ENCODE peak calls at places on chromosomes 12 and 14, in eight cellular contexts. T is K562, J is IMR-90, U is A549, N is gastrocnemius medialis, G is body of pancreas, F is adrenal gland, L is Peyer's patch. X is an unnamed sample.

GRCh38 chr14:96362071-96362964 is 823 bp downstream of the ATG2B start:
- DNase-seq in F (peak; percentile 56), G (peak; percentile 78), U (peak; percentile 37), L (peak; percentile 77), N (peak; percentile 20), T (peak; percentile 24), J (peak; percentile 30), X (no peak)

GRCh38 chr14:24613747-24614146 is 4.3 kb upstream of the GZMH start:
- DNase-seq in N (no peak), J (no peak), L (no peak), U (no peak), T (no peak), F (no peak), G (no peak), X (no peak)

GRCh38 chr14:92482621-92483319 is 30.8 kb upstream of the RIN3 start:
- DNase-seq in U (no peak), G (no peak), L (no peak), F (no peak), T (no peak), J (no peak), N (no peak), X (no peak)

GRCh38 chr12:65570451-65571130 is 253.7 kb upstream of the HMGA2 start:
- DNase-seq in N (no peak), J (no peak), T (no peak), F (no peak), G (no peak), U (no peak), L (no peak), X (no peak)

GRCh38 chr14:29735459-29735858 is 192.2 kb downstream of the PRKD1 start:
- DNase-seq in J (no peak), G (no peak), F (no peak), T (no peak), N (no peak), U (no peak), L (no peak), X (no peak)

GRCh38 chr14:21169587-21169986 is 13.7 kb upstream of the OR5AU1 start:
- DNase-seq in T (no peak), G (no peak), F (no peak), L (no peak), N (no peak), J (no peak), U (no peak), X (no peak)

GRCh38 chr12:100877776-100878175 is 83.2 kb downstream of the ANO4 start:
- DNase-seq in F (no peak), U (peak; percentile 21), L (no peak), J (no peak), G (no peak), N (no peak), T (no peak), X (no peak)

GRCh38 chr12:67774983-67775587 is 126.5 kb downstream of the DYRK2 start:
- DNase-seq in T (no peak), J (peak; percentile 8), G (no peak), L (no peak), N (no peak), U (no peak), F (no peak), X (no peak)

GRCh38 chr14:60222820-60223219 is 26.2 kb upstream of the PPM1A start:
- DNase-seq in N (peak; percentile 88), L (no peak), U (no peak), G (peak; percentile 86), F (no peak), T (no peak), J (no peak), X (no peak)

GRCh38 chr14:56300495-56300894 is 182.3 kb downstream of the PELI2 start:
- DNase-seq in U (no peak), J (peak; percentile 79), T (no peak), L (no peak), N (no peak), F (no peak), G (no peak), X (no peak)

GRCh38 chr14:99141236-99141635 is 130.8 kb downstream of the BCL11B start:
- DNase-seq in N (no peak), T (no peak), F (no peak), J (no peak), U (no peak), G (no peak), L (peak; percentile 8), X (no peak)

GRCh38 chr12:45336331-45336730 is 120.4 kb downstream of the ANO6 start:
- DNase-seq in L (no peak), J (peak; percentile 99), G (no peak), N (no peak), T (no peak), F (no peak), U (no peak), X (no peak)

GRCh38 chr14:58871972-58872530 is 234.3 kb downstream of the DACT1 start:
- DNase-seq in J (peak; percentile 38), U (no peak), L (no peak), F (no peak), G (no peak), T (no peak), N (no peak), X (no peak)

GRCh38 chr12:3445127-3445978 is 45.6 kb upstream of the PRMT8 start:
- DNase-seq in G (peak; percentile 20), N (no peak), F (no peak), T (no peak), J (no peak), L (no peak), U (no peak), X (no peak)

GRCh38 chr12:25040593-25040992 is 91.7 kb upstream of the BCAT1 start:
- DNase-seq in J (no peak), G (no peak), F (no peak), U (no peak), T (no peak), L (no peak), N (no peak), X (no peak)

GRCh38 chr12:92717202-92717601 is 14.4 kb downstream of the PLEKHG7 start:
- DNase-seq in J (peak; percentile 38), L (no peak), T (peak; percentile 24), G (no peak), U (no peak), F (peak; percentile 32), N (no peak), X (no peak)

GRCh38 chr14:20477211-20477876 is 8.1 kb downstream of the PNP start:
- DNase-seq in N (no peak), U (no peak), F (peak; percentile 20), J (peak; percentile 73), L (no peak), T (peak; percentile 51), G (peak; percentile 51), X (no peak)

GRCh38 chr14:100281286-100282082 is 24.8 kb downstream of the SLC25A29 start:
- DNase-seq in L (peak; percentile 43), T (no peak), F (no peak), N (no peak), U (no peak), J (no peak), G (no peak), X (no peak)
- TF ChIP-seq POLR2A in L (no peak), T (no peak), F (no peak), N (no peak), U (no peak), J (no peak), G (no peak), X (no peak)

GRCh38 chr12:75289678-75290200 is 40.4 kb downstream of the CAPS2 start:
- DNase-seq in L (no peak), F (no peak), N (no peak), U (no peak), J (peak; percentile 31), T (no peak), G (no peak), X (no peak)
- TF ChIP-seq CTCF in L (no peak), F (no peak), N (no peak), U (peak; percentile 57), J (peak; percentile 54), T (no peak), G (peak; percentile 32), X (no peak)

GRCh38 chr12:89183985-89184435 is 168.3 kb downstream of the DUSP6 start:
- DNase-seq in G (peak; percentile 10), J (peak; percentile 72), F (peak; percentile 12), N (peak; percentile 48), T (no peak), L (peak; percentile 49), U (no peak), X (peak; percentile 47)
- H3K27ac ChIP-seq in G (no peak overlapping the region), J (peak overlapping the region; percentile 48), F (no peak overlapping the region), N (no peak overlapping the region), T (no peak overlapping the region), L (no peak overlapping the region), U (no peak overlapping the region), X (no peak overlapping the region)

GRCh38 chr12:55830601-55831406 is 1.4 kb upstream of the DNAJC14 start:
- DNase-seq in F (peak; percentile 64), U (peak; percentile 40), T (peak; percentile 76), G (peak; percentile 61), J (peak; percentile 56), N (peak; percentile 29), L (peak; percentile 84), X (peak; percentile 88)
- TF ChIP-seq POLR2A in F (no peak), U (peak; percentile 43), T (peak; percentile 28), G (no peak), J (no peak), N (peak; percentile 53), L (peak; percentile 47), X (peak; percentile 90)

X was measured in ovary.